ENCODE peak calls at places on chromosomes 1 and 21, in six cellular contexts. K, D, H, M, X and T are unnamed samples.

GRCh38 chr1:93701619-93702018 is 20.0 kb upstream of the BCAR3 start:
- DNase-seq in D (no peak), X (no peak), H (peak; percentile 68), M (no peak), K (peak; percentile 91), T (peak; percentile 67)

GRCh38 chr21:41774467-41775151 is 7.8 kb upstream of the RIPK4 start:
- DNase-seq in M (no peak), H (peak; percentile 53), K (no peak), X (no peak), D (no peak), T (peak; percentile 88)

GRCh38 chr1:27906764-27907163 is 28.0 kb upstream of the SMPDL3B start:
- DNase-seq in K (no peak), D (no peak), H (no peak), X (no peak), M (no peak), T (no peak)

GRCh38 chr21:32710987-32711386 is 16.8 kb downstream of the SYNJ1 start:
- DNase-seq in H (no peak), D (no peak), M (no peak), X (no peak), K (no peak), T (no peak)

GRCh38 chr1:67347688-67348472 is 40.2 kb downstream of the IL12RB2 start:
- DNase-seq in H (no peak), X (peak; percentile 12), M (peak; percentile 21), K (peak; percentile 30), D (peak; percentile 53), T (peak; percentile 52)

GRCh38 chr1:15046487-15047165 is 106.9 kb upstream of the TMEM51 start:
- DNase-seq in X (peak; percentile 65), K (peak; percentile 60), H (peak; percentile 66), D (peak; percentile 50), M (peak; percentile 60), T (peak; percentile 97)

GRCh38 chr1:109788695-109789521 is 25.2 kb upstream of the EPS8L3 start:
- DNase-seq in K (peak; percentile 58), D (no peak), M (peak; percentile 13), H (peak; percentile 30), X (peak; percentile 16), T (no peak)

GRCh38 chr21:40757366-40757765 is 89.6 kb downstream of the DSCAM start:
- DNase-seq in H (no peak), K (no peak), D (no peak), X (no peak), M (no peak), T (no peak)

GRCh38 chr1:17375651-17376050 is 3.7 kb downstream of the PADI6 start:
- DNase-seq in K (no peak), H (no peak), D (no peak), M (no peak), X (no peak), T (no peak)

GRCh38 chr1:15584489-15585363 is at the start of gene AGMAT:
- DNase-seq in M (peak; percentile 22), D (no peak), X (peak; percentile 65), H (peak; percentile 59), K (peak; percentile 68), T (peak; percentile 27)

GRCh38 chr1:167057297-167057688 is 32.9 kb downstream of the GPA33 start:
- DNase-seq in D (no peak), H (no peak), K (peak; percentile 51), X (no peak), M (no peak), T (peak; percentile 21)

GRCh38 chr1:110205156-110205555 is 5.0 kb upstream of the KCNC4 start:
- DNase-seq in H (no peak), D (no peak), M (no peak), K (no peak), X (no peak), T (no peak)

GRCh38 chr1:70156529-70157120 is 48.8 kb downstream of the LRRC40 start:
- DNase-seq in H (no peak), M (no peak), X (no peak), K (no peak), D (no peak), T (no peak)

GRCh38 chr1:208207388-208208131 is 36.6 kb downstream of the PLXNA2 start:
- DNase-seq in M (no peak), D (peak; percentile 64), X (no peak), H (no peak), K (no peak), T (peak; percentile 83)

GRCh38 chr1:11880911-11881748 is 22.4 kb upstream of the NPPB start:
- DNase-seq in M (no peak), K (no peak), D (peak; percentile 25), X (no peak), H (no peak), T (peak; percentile 96)

GRCh38 chr1:24735619-24736375 is 9.4 kb upstream of the CLIC4 start:
- DNase-seq in D (no peak), K (no peak), M (peak; percentile 61), H (no peak), X (no peak), T (no peak)

GRCh38 chr1:211604548-211604947 is 25.6 kb upstream of the SLC30A1 start:
- DNase-seq in H (no peak), K (no peak), M (no peak), X (no peak), D (no peak), T (no peak)

GRCh38 chr21:43703068-43703880 is 15.7 kb upstream of the PDXK start:
- DNase-seq in K (no peak), D (no peak), H (no peak), M (no peak), X (peak; percentile 78), T (peak; percentile 67)

GRCh38 chr1:84750110-84750509 is 59.8 kb upstream of the SSX2IP start:
- DNase-seq in H (no peak), K (no peak), X (no peak), D (no peak), M (no peak), T (no peak)

GRCh38 chr1:5975133-5975880 is 16.9 kb downstream of the NPHP4 start:
- DNase-seq in M (no peak), D (no peak), H (no peak), X (peak; percentile 53), K (no peak), T (peak; percentile 67)

GRCh38 chr1:12604114-12604874 is 13.7 kb downstream of the DHRS3 start:
- DNase-seq in K (peak; percentile 86), M (peak; percentile 60), H (no peak), X (peak; percentile 47), D (peak; percentile 43), T (no peak)

GRCh38 chr1:198132060-198132781 is 24.6 kb upstream of the NEK7 start:
- DNase-seq in H (no peak), D (no peak), X (no peak), M (no peak), K (no peak), T (no peak)

DNA sequence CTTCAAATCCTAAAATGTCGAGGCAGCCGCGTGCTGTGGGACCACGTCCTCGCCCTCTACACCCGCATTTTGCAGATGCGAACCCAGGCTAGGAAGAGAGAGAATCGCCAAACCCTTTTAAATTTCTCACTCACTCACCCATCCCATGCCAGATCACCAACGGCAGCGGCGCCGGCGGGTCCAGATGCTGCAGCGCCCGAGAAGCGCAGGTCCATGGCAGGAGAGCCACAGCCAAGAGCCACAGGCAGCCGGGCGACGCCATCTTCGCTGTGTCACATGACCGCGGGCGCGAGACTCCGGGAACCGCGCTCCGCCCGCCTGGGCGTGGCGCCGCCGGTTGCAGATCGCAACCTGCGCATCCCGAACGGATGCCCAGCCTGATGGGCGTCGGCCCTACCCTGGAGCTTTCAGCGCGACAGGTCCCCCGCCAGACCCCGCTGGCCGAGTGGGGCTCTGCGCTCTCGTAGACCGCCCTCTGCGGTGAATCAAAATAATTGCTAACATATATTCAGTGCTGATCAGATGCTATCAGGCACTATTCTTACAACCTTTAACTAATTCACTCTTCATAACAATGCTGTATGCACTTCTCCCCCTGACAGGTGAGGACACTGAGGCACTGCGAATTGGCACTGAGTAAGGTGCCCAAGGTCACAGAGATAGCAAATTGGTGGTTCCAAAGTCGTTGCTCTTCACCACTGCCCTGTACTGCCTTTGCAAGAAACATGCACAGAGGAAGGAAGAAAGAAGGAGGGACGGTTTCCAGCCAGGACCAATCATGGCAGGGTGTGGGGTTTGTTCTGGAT is at the start of gene PPT1:
- DNase-seq in M (peak; percentile 75), H (peak; percentile 77), D (peak; percentile 63), K (peak; percentile 72), X (peak; percentile 82), T (peak; percentile 74)
- TF ChIP-seq POLR2A in M (peak; percentile 50), H (no peak), D (no peak), K (peak; percentile 77), X (peak; percentile 19), T (no peak)

DNA sequence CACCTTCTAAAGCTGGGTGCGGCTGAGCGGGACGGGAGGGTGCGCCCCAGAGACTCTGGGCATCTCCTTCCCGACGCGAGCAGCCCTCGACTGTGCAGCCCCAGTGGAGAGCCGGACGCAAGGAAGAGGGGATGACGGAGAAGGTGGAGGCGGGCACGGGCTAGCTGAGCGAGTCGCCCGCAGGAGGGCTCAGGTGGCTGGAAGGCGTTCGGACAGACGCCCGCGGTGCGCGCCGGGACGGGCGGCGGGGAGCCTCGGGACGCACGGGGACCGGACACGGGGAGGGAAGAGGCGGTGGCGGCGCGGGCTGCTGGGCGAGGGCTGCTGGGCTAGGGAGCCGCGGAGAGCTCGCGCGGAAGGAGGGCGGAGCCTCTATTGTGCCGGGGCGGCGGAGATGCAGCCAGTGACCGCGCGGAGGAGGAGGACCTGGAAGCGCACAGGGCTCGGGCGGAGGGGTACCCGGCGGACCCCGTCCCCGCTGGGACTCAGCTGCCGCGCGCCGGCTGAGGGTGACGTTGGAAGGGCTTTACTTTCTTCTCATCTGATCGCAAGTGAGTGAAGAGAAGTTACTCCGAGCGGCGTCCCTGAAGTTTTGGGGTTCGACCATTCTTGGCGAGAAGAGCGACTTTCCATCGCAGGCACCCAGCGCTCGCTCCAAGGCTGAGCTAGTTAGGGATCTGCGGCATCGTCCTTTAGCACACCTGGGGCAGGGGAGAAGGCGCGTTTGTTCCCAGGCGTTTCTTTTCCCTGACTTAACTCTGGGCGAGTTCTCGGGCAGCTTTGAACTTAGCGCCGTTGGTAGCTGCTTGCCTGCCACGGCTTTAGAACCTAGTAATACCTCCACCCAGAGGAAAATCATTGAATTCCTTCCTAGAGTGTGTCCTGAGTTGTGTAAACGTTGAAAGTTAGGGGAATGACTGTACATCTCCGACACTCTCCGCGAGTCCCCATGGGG is at the start of gene OLFML2B:
- DNase-seq in D (peak; percentile 47), H (peak; percentile 58), K (peak; percentile 84), M (peak; percentile 65), X (peak; percentile 60), T (peak; percentile 50)
- H3K4me3 ChIP-seq in D (peak within 1 kb of the TSS; percentile 39), H (peak within 1 kb of the TSS; percentile 91), K (peak within 1 kb of the TSS; percentile 68), M (peak within 1 kb of the TSS; percentile 42), X (peak within 1 kb of the TSS; percentile 54), T (no peak within 1 kb of the TSS)

GRCh38 chr1:3624194-3625136 is at the start of gene TPRG1L:
- DNase-seq in H (peak; percentile 99), K (peak; percentile 93), X (peak; percentile 99), D (peak; percentile 97), M (peak; percentile 98), T (peak; percentile 99)
- TF ChIP-seq POLR2A in H (no peak), K (peak; percentile 63), X (peak; percentile 47), D (no peak), M (peak; percentile 61), T (peak; percentile 80)

GRCh38 chr1:41393993-41394392 is 32.8 kb downstream of the FOXO6 start:
- DNase-seq in D (no peak), H (no peak), M (no peak), X (no peak), K (no peak), T (no peak)
- H3K4me3 ChIP-seq in D (no peak overlapping the region), H (no peak overlapping the region), M (no peak overlapping the region), X (no peak overlapping the region), K (no peak overlapping the region), T (no peak overlapping the region)